ENCODE peak calls at places on chromosomes 4 and X, in eight cellular contexts. K is naive thymus-derived CD8-positive, alpha-beta T cell; Q is stimulated activated CD4-positive, alpha-beta T cell treated with anti-CD3 and anti-CD28 coated beads, Interleukin-12 subunit alpha, Interleukin-12 subunit beta, amount 100 ng/mL, for 4 hours; J is AG09309; V is SK-N-SH; P is NCI-H2081; E is M059J; O is activated CD4-positive, CD25-positive, alpha-beta regulatory T cell. F is an unnamed sample.

GRCh38 chr4:78704981-78705757 is 71.0 kb upstream of the BMP2K start:
- DNase-seq in K (no peak), Q (no peak), J (peak), V (no peak), P (no peak), E (peak), O (no peak), F (no peak)

GRCh38 chr4:119132306-119132705 is 3.3 kb upstream of the MYOZ2 start:
- DNase-seq in K (no peak), Q (no peak), J (no peak), V (no peak), P (no peak), E (no peak), O (no peak), F (no peak)

GRCh38 chr4:64158648-64159326 is 250.5 kb downstream of the TECRL start:
- DNase-seq in K (peak), Q (peak), J (peak), V (peak), P (peak), E (peak), O (no peak), F (no peak)

GRCh38 chrX:1910207-1910470 is 295.3 kb downstream of the ASMT start:
- DNase-seq in K (no peak), Q (no peak), J (no peak), V (no peak), P (no peak), E (no peak), O (no peak), F (no peak)

GRCh38 chrX:133640161-133641015 is 225.1 kb upstream of the GPC4 start:
- DNase-seq in K (no peak), Q (no peak), J (no peak), V (no peak), P (no peak), E (no peak), O (no peak), F (no peak)

GRCh38 chr4:102441978-102442890 is 58.9 kb upstream of the NFKB1 start:
- DNase-seq in K (no peak), Q (no peak), J (no peak), V (no peak), P (no peak), E (no peak), O (no peak), F (no peak)

GRCh38 chr4:103074598-103075434 is 1.7 kb downstream of the SLC9B2 start:
- DNase-seq in K (no peak), Q (no peak), J (no peak), V (no peak), P (no peak), E (no peak), O (no peak), F (no peak)

GRCh38 chrX:25344191-25344936 is 328.6 kb upstream of the ARX start:
- DNase-seq in K (no peak), Q (no peak), J (no peak), V (no peak), P (peak), E (no peak), O (no peak), F (no peak)

GRCh38 chrX:72002886-72003285 is 92.2 kb downstream of the NHSL2 start:
- DNase-seq in K (no peak), Q (no peak), J (no peak), V (no peak), P (no peak), E (no peak), O (no peak), F (no peak)

GRCh38 chr4:139599594-139600374 is 43.8 kb upstream of the SETD7 start:
- DNase-seq in K (no peak), Q (no peak), J (no peak), V (no peak), P (no peak), E (peak), O (no peak), F (no peak)

GRCh38 chr4:161256716-161257115 is 907.1 kb downstream of the FSTL5 start:
- DNase-seq in K (no peak), Q (no peak), J (no peak), V (no peak), P (peak), E (peak), O (no peak), F (no peak)

GRCh38 chrX:136487647-136488046 is at the start of gene BRS3:
- DNase-seq in K (no peak), Q (no peak), J (no peak), V (no peak), P (no peak), E (no peak), O (no peak), F (no peak)

GRCh38 chr4:148065069-148065468 is 333.2 kb downstream of the ARHGAP10 start:
- DNase-seq in K (no peak), Q (no peak), J (peak), V (no peak), P (no peak), E (no peak), O (no peak), F (no peak)

GRCh38 chrX:65920620-65921019 is 119.3 kb downstream of the VSIG4 start:
- DNase-seq in K (no peak), Q (no peak), J (no peak), V (no peak), P (no peak), E (peak), O (no peak), F (no peak)